ENCODE peak calls at places on chromosomes 5 and 9, in eight cellular contexts. R is GM12865, P is ovary, O is lower leg skin, B is transverse colon, Q is spleen, L is AG04450, T is heart right ventricle. W is an unnamed sample.

GRCh38 chr9:15722888-15723287 is 170.0 kb downstream of the CCDC171 start:
- DNase-seq in R (no peak), P (no peak), O (no peak), B (no peak), Q (no peak), L (no peak), T (no peak), W (peak; percentile 48)

GRCh38 chr5:75463726-75464125 is 47.7 kb downstream of the CERT1 start:
- DNase-seq in R (no peak), P (no peak), O (no peak), B (no peak), Q (no peak), L (no peak), T (no peak), W (no peak)

GRCh38 chr5:135821802-135822201 is 12.7 kb upstream of the SLC25A48 start:
- DNase-seq in R (no peak), P (no peak), O (no peak), B (no peak), Q (no peak), L (no peak), T (no peak), W (no peak)

GRCh38 chr9:133251773-133252172 is 23.2 kb downstream of the ABO start:
- DNase-seq in R (no peak), P (no peak), O (no peak), B (no peak), Q (no peak), L (no peak), T (no peak), W (no peak)

GRCh38 chr5:126970517-126971017 is 59.8 kb downstream of the MARCHF3 start:
- DNase-seq in R (no peak), P (no peak), O (no peak), B (no peak), Q (no peak), L (no peak), T (no peak), W (peak; percentile 30)

GRCh38 chr9:79014929-79015699 is 556.7 kb upstream of the TLE4 start:
- DNase-seq in R (no peak), P (no peak), O (no peak), B (no peak), Q (no peak), L (no peak), T (no peak), W (no peak)

GRCh38 chr5:109453251-109453650 is 43.5 kb upstream of the PJA2 start:
- DNase-seq in R (no peak), P (no peak), O (no peak), B (no peak), Q (no peak), L (no peak), T (no peak), W (no peak)

GRCh38 chr5:149345892-149346222 is 558 bp downstream of the GRPEL2 start:
- DNase-seq in R (peak; percentile 44), P (no peak), O (no peak), B (no peak), Q (no peak), L (no peak), T (no peak), W (no peak)

GRCh38 chr9:18978188-18978587 is 54.8 kb downstream of the SAXO1 start:
- DNase-seq in R (no peak), P (no peak), O (no peak), B (no peak), Q (no peak), L (no peak), T (no peak), W (no peak)

GRCh38 chr5:171365351-171365750 is 22.3 kb upstream of the NPM1 start:
- DNase-seq in R (no peak), P (no peak), O (no peak), B (no peak), Q (no peak), L (no peak), T (no peak), W (no peak)

GRCh38 chr9:91495450-91495849 is 71.8 kb upstream of the NFIL3 start:
- DNase-seq in R (no peak), P (no peak), O (no peak), B (no peak), Q (no peak), L (peak; percentile 90), T (no peak), W (peak; percentile 87)

GRCh38 chr5:12323637-12324229 is 419.5 kb upstream of the CTNND2 start:
- DNase-seq in R (no peak), P (no peak), O (no peak), B (no peak), Q (no peak), L (no peak), T (no peak), W (no peak)

GRCh38 chr9:115142502-115143265 is 24.7 kb upstream of the TNC start:
- DNase-seq in R (no peak), P (no peak), O (no peak), B (no peak), Q (no peak), L (no peak), T (no peak), W (no peak)

DNA sequence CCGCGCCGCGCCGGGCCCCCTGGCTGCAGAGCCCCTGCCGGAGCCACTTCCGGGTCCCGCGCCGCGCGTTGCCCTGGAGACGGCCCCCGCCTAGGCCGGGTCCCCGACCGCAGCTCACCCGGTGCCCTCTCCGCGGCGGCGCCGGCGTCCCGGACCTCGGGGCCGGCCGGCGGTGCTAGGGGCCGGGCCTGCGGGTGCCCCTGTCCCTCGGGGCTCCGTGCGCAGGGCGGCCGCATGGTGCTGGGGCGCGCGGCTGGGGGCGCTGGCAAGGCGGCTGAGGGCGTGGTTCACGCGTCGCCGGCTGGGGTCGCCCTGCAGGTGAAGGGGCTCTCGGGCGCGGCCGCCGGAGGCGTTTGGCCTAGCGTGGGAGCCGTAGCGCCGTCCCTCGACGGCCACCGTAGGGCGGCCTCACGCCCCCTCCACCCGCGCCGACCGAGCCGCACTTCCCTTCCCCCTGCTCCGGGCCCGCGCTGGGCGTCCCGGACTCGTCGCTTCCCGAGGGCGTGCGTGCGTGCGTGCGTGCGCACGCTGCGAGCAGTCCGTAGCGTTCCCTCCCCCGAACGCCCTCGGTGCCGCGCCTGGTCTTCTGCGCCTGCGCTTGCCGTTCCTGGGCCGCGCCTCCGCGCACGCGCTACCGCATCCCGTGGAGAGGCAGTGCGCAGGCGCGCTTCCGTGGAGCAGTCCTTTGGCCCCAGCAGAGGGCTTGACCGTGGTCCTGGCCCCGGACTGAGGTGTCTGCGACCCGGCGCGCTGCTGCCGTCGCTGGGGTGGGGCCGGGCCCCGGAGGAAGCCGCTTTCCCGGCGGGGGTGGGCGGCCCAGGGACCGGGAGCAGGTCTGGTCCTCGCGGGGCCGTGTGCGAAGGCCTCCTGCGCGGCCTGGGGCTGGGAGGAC is at the start of gene TMEM250:
- DNase-seq in R (peak; percentile 99), P (peak; percentile 98), O (peak; percentile 91), B (peak; percentile 97), Q (peak; percentile 99), L (peak; percentile 94), T (peak; percentile 99), W (peak; percentile 82)
- TF ChIP-seq CTCF in R (no peak), P (peak; percentile 21), O (no peak), B (no peak), Q (peak; percentile 26), L (no peak), T (no peak), W (no peak)

GRCh38 chr9:86341007-86341491 is 13.2 kb downstream of the TUT7 start:
- DNase-seq in R (peak; percentile 44), P (no peak), O (no peak), B (no peak), Q (no peak), L (no peak), T (no peak), W (no peak)
- H3K4me3 ChIP-seq in R (no peak overlapping the region), P (no peak overlapping the region), O (no peak overlapping the region), B (no peak overlapping the region), Q (no peak overlapping the region), L (no peak overlapping the region), T (no peak overlapping the region), W (no peak overlapping the region)

GRCh38 chr5:157651623-157652376 is 438 bp downstream of the SOX30 start:
- DNase-seq in R (peak; percentile 86), P (peak; percentile 75), O (no peak), B (peak; percentile 86), Q (peak; percentile 96), L (no peak), T (peak; percentile 74), W (peak; percentile 17)
- TF ChIP-seq CTCF in R (peak; percentile 27), P (no peak), O (no peak), B (peak; percentile 27), Q (no peak), L (peak; percentile 18), T (no peak), W (peak; percentile 49)

GRCh38 chr5:17275279-17276158 is 58.1 kb downstream of the BASP1 start:
- DNase-seq in R (no peak), P (no peak), O (no peak), B (no peak), Q (peak; percentile 79), L (no peak), T (no peak), W (no peak)

GRCh38 chr5:17279487-17279886 is 62.1 kb downstream of the BASP1 start:
- DNase-seq in R (no peak), P (no peak), O (no peak), B (no peak), Q (no peak), L (no peak), T (no peak), W (no peak)

GRCh38 chr5:17278931-17279330 is 61.5 kb downstream of the BASP1 start:
- DNase-seq in R (no peak), P (no peak), O (no peak), B (no peak), Q (no peak), L (no peak), T (no peak), W (no peak)

GRCh38 chr5:17276445-17276844 is 59.0 kb downstream of the BASP1 start:
- DNase-seq in R (peak; percentile 67), P (no peak), O (no peak), B (no peak), Q (no peak), L (no peak), T (no peak), W (no peak)

GRCh38 chr5:17277907-17278306 is 60.5 kb downstream of the BASP1 start:
- DNase-seq in R (peak; percentile 56), P (no peak), O (no peak), B (no peak), Q (no peak), L (no peak), T (no peak), W (no peak)
- H3K4me3 ChIP-seq in R (no peak overlapping the region), P (no peak overlapping the region), O (no peak overlapping the region), B (no peak overlapping the region), Q (no peak overlapping the region), L (no peak overlapping the region), T (no peak overlapping the region), W (no peak overlapping the region)

W was measured in retinal pigment epithelial cell.